ENCODE peak calls at places on chromosomes 4 and X, in seven cellular contexts. One of them, this sample, is unnamed.

GRCh38 chr4:7637139-7637538 is 202.4 kb upstream of the PSAPL1 start:
- DNase-seq in upper lobe of left lung: no peak
- DNase-seq in activated CD4-positive, CD25-positive, alpha-beta regulatory T cell: no peak
- DNase-seq in MM.1S: no peak
- DNase-seq in H9: no peak
- DNase-seq in effector memory CD8-positive, alpha-beta T cell: no peak
- DNase-seq in activated T-cell treated with anti-CD3 and anti-CD28 coated beads, Interleukin-2, amount 50 U/mL, for 72 hours: no peak
- DNase-seq in this sample: no peak

GRCh38 chrX:34810911-34811310 is 131.7 kb upstream of the FAM47B start:
- DNase-seq in upper lobe of left lung: no peak
- DNase-seq in activated CD4-positive, CD25-positive, alpha-beta regulatory T cell: no peak
- DNase-seq in MM.1S: no peak
- DNase-seq in H9: no peak
- DNase-seq in effector memory CD8-positive, alpha-beta T cell: no peak
- DNase-seq in activated T-cell treated with anti-CD3 and anti-CD28 coated beads, Interleukin-2, amount 50 U/mL, for 72 hours: no peak
- DNase-seq in this sample: no peak

GRCh38 chr4:16461362-16461761 is 235.1 kb upstream of the TAPT1 start:
- DNase-seq in upper lobe of left lung: no peak
- DNase-seq in activated CD4-positive, CD25-positive, alpha-beta regulatory T cell: no peak
- DNase-seq in MM.1S: no peak
- DNase-seq in H9: no peak
- DNase-seq in effector memory CD8-positive, alpha-beta T cell: no peak
- DNase-seq in activated T-cell treated with anti-CD3 and anti-CD28 coated beads, Interleukin-2, amount 50 U/mL, for 72 hours: no peak
- DNase-seq in this sample: no peak

GRCh38 chrX:43139645-43140044 is 361.7 kb upstream of the PPP1R2C start:
- DNase-seq in upper lobe of left lung: no peak
- DNase-seq in activated CD4-positive, CD25-positive, alpha-beta regulatory T cell: no peak
- DNase-seq in MM.1S: no peak
- DNase-seq in H9: no peak
- DNase-seq in effector memory CD8-positive, alpha-beta T cell: no peak
- DNase-seq in activated T-cell treated with anti-CD3 and anti-CD28 coated beads, Interleukin-2, amount 50 U/mL, for 72 hours: no peak
- DNase-seq in this sample: no peak

GRCh38 chr4:8123389-8123788 is 35.2 kb downstream of the ABLIM2 start:
- DNase-seq in upper lobe of left lung: no peak
- DNase-seq in activated CD4-positive, CD25-positive, alpha-beta regulatory T cell: no peak
- DNase-seq in MM.1S: no peak
- DNase-seq in H9: no peak
- DNase-seq in effector memory CD8-positive, alpha-beta T cell: no peak
- DNase-seq in activated T-cell treated with anti-CD3 and anti-CD28 coated beads, Interleukin-2, amount 50 U/mL, for 72 hours: no peak
- DNase-seq in this sample: no peak

GRCh38 chr4:147104768-147105167 is 159.1 kb upstream of the TTC29 start:
- DNase-seq in upper lobe of left lung: no peak
- DNase-seq in activated CD4-positive, CD25-positive, alpha-beta regulatory T cell: no peak
- DNase-seq in MM.1S: no peak
- DNase-seq in H9: no peak
- DNase-seq in effector memory CD8-positive, alpha-beta T cell: no peak
- DNase-seq in activated T-cell treated with anti-CD3 and anti-CD28 coated beads, Interleukin-2, amount 50 U/mL, for 72 hours: no peak
- DNase-seq in this sample: no peak

GRCh38 chr4:158682071-158682470 is 10.0 kb downstream of the ETFDH start:
- DNase-seq in upper lobe of left lung: no peak
- DNase-seq in activated CD4-positive, CD25-positive, alpha-beta regulatory T cell: no peak
- DNase-seq in MM.1S: no peak
- DNase-seq in H9: no peak
- DNase-seq in effector memory CD8-positive, alpha-beta T cell: no peak
- DNase-seq in activated T-cell treated with anti-CD3 and anti-CD28 coated beads, Interleukin-2, amount 50 U/mL, for 72 hours: no peak
- DNase-seq in this sample: no peak

GRCh38 chrX:123673813-123674212 is 59.0 kb downstream of the THOC2 start:
- DNase-seq in upper lobe of left lung: no peak
- DNase-seq in activated CD4-positive, CD25-positive, alpha-beta regulatory T cell: no peak
- DNase-seq in MM.1S: no peak
- DNase-seq in H9: no peak
- DNase-seq in effector memory CD8-positive, alpha-beta T cell: no peak
- DNase-seq in activated T-cell treated with anti-CD3 and anti-CD28 coated beads, Interleukin-2, amount 50 U/mL, for 72 hours: no peak
- DNase-seq in this sample: no peak

GRCh38 chr4:11598591-11598990 is 169.9 kb upstream of the HS3ST1 start:
- DNase-seq in upper lobe of left lung: no peak
- DNase-seq in activated CD4-positive, CD25-positive, alpha-beta regulatory T cell: no peak
- DNase-seq in MM.1S: no peak
- DNase-seq in H9: no peak
- DNase-seq in effector memory CD8-positive, alpha-beta T cell: no peak
- DNase-seq in activated T-cell treated with anti-CD3 and anti-CD28 coated beads, Interleukin-2, amount 50 U/mL, for 72 hours: no peak
- DNase-seq in this sample: no peak

GRCh38 chrX:67105758-67106116 is 438.1 kb upstream of the AR start:
- DNase-seq in upper lobe of left lung: no peak
- DNase-seq in activated CD4-positive, CD25-positive, alpha-beta regulatory T cell: no peak
- DNase-seq in MM.1S: no peak
- DNase-seq in H9: no peak
- DNase-seq in effector memory CD8-positive, alpha-beta T cell: no peak
- DNase-seq in activated T-cell treated with anti-CD3 and anti-CD28 coated beads, Interleukin-2, amount 50 U/mL, for 72 hours: no peak
- DNase-seq in this sample: no peak

GRCh38 chrX:154738013-154738738 is 12.7 kb downstream of the GAB3 start:
- DNase-seq in upper lobe of left lung: peak
- DNase-seq in activated CD4-positive, CD25-positive, alpha-beta regulatory T cell: no peak
- DNase-seq in MM.1S: no peak
- DNase-seq in H9: no peak
- DNase-seq in effector memory CD8-positive, alpha-beta T cell: no peak
- DNase-seq in activated T-cell treated with anti-CD3 and anti-CD28 coated beads, Interleukin-2, amount 50 U/mL, for 72 hours: no peak
- DNase-seq in this sample: no peak

GRCh38 chr4:173529505-173530325 is at the start of gene HAND2:
- DNase-seq in upper lobe of left lung: no peak
- DNase-seq in activated CD4-positive, CD25-positive, alpha-beta regulatory T cell: no peak
- DNase-seq in MM.1S: no peak
- DNase-seq in H9: peak
- DNase-seq in effector memory CD8-positive, alpha-beta T cell: no peak
- DNase-seq in activated T-cell treated with anti-CD3 and anti-CD28 coated beads, Interleukin-2, amount 50 U/mL, for 72 hours: no peak
- DNase-seq in this sample: no peak

GRCh38 chr4:123616970-123617392 is 220.4 kb downstream of the SPRY1 start:
- DNase-seq in upper lobe of left lung: peak
- DNase-seq in activated CD4-positive, CD25-positive, alpha-beta regulatory T cell: no peak
- DNase-seq in MM.1S: no peak
- DNase-seq in H9: no peak
- DNase-seq in effector memory CD8-positive, alpha-beta T cell: peak
- DNase-seq in activated T-cell treated with anti-CD3 and anti-CD28 coated beads, Interleukin-2, amount 50 U/mL, for 72 hours: peak
- DNase-seq in this sample: peak

GRCh38 chrX:120462370-120462769 is 6.7 kb downstream of the LAMP2 start:
- DNase-seq in upper lobe of left lung: no peak
- DNase-seq in activated CD4-positive, CD25-positive, alpha-beta regulatory T cell: no peak
- DNase-seq in MM.1S: no peak
- DNase-seq in H9: no peak
- DNase-seq in effector memory CD8-positive, alpha-beta T cell: no peak
- DNase-seq in activated T-cell treated with anti-CD3 and anti-CD28 coated beads, Interleukin-2, amount 50 U/mL, for 72 hours: no peak
- DNase-seq in this sample: no peak

GRCh38 chr4:10045481-10045880 is 24.2 kb upstream of the SLC2A9 start:
- DNase-seq in upper lobe of left lung: no peak
- DNase-seq in activated CD4-positive, CD25-positive, alpha-beta regulatory T cell: no peak
- DNase-seq in MM.1S: no peak
- DNase-seq in H9: no peak
- DNase-seq in effector memory CD8-positive, alpha-beta T cell: no peak
- DNase-seq in activated T-cell treated with anti-CD3 and anti-CD28 coated beads, Interleukin-2, amount 50 U/mL, for 72 hours: no peak
- DNase-seq in this sample: no peak

GRCh38 chrX:150088042-150088441 is 149.8 kb upstream of the EOLA2 start:
- DNase-seq in upper lobe of left lung: no peak
- DNase-seq in activated CD4-positive, CD25-positive, alpha-beta regulatory T cell: no peak
- DNase-seq in MM.1S: no peak
- DNase-seq in H9: no peak
- DNase-seq in effector memory CD8-positive, alpha-beta T cell: no peak
- DNase-seq in activated T-cell treated with anti-CD3 and anti-CD28 coated beads, Interleukin-2, amount 50 U/mL, for 72 hours: no peak
- DNase-seq in this sample: no peak

GRCh38 chrX:7143076-7143475 is 4.4 kb upstream of the STS start:
- DNase-seq in upper lobe of left lung: no peak
- DNase-seq in activated CD4-positive, CD25-positive, alpha-beta regulatory T cell: no peak
- DNase-seq in MM.1S: no peak
- DNase-seq in H9: no peak
- DNase-seq in effector memory CD8-positive, alpha-beta T cell: no peak
- DNase-seq in activated T-cell treated with anti-CD3 and anti-CD28 coated beads, Interleukin-2, amount 50 U/mL, for 72 hours: no peak
- DNase-seq in this sample: no peak

GRCh38 chr4:40916218-40916555 is 166.4 kb downstream of the NSUN7 start:
- DNase-seq in upper lobe of left lung: no peak
- DNase-seq in activated CD4-positive, CD25-positive, alpha-beta regulatory T cell: no peak
- DNase-seq in MM.1S: no peak
- DNase-seq in H9: no peak
- DNase-seq in effector memory CD8-positive, alpha-beta T cell: no peak
- DNase-seq in activated T-cell treated with anti-CD3 and anti-CD28 coated beads, Interleukin-2, amount 50 U/mL, for 72 hours: no peak
- DNase-seq in this sample: no peak

GRCh38 chr4:185343726-185344581 is 51.8 kb downstream of the LRP2BP start:
- DNase-seq in upper lobe of left lung: no peak
- DNase-seq in activated CD4-positive, CD25-positive, alpha-beta regulatory T cell: no peak
- DNase-seq in MM.1S: no peak
- DNase-seq in H9: no peak
- DNase-seq in effector memory CD8-positive, alpha-beta T cell: no peak
- DNase-seq in activated T-cell treated with anti-CD3 and anti-CD28 coated beads, Interleukin-2, amount 50 U/mL, for 72 hours: no peak
- DNase-seq in this sample: peak

GRCh38 chrX:145213504-145213903 is 33.8 kb upstream of the SPANXN1 start:
- DNase-seq in upper lobe of left lung: no peak
- DNase-seq in activated CD4-positive, CD25-positive, alpha-beta regulatory T cell: no peak
- DNase-seq in MM.1S: peak
- DNase-seq in H9: no peak
- DNase-seq in effector memory CD8-positive, alpha-beta T cell: no peak
- DNase-seq in activated T-cell treated with anti-CD3 and anti-CD28 coated beads, Interleukin-2, amount 50 U/mL, for 72 hours: no peak
- DNase-seq in this sample: no peak

GRCh38 chrX:116204947-116205346 is 34.4 kb downstream of the AGTR2 start:
- DNase-seq in upper lobe of left lung: no peak
- DNase-seq in activated CD4-positive, CD25-positive, alpha-beta regulatory T cell: no peak
- DNase-seq in MM.1S: peak
- DNase-seq in H9: no peak
- DNase-seq in effector memory CD8-positive, alpha-beta T cell: no peak
- DNase-seq in activated T-cell treated with anti-CD3 and anti-CD28 coated beads, Interleukin-2, amount 50 U/mL, for 72 hours: no peak
- DNase-seq in this sample: peak

GRCh38 chrX:32155044-32155638 is 1056.2 kb downstream of the DMD start:
- DNase-seq in upper lobe of left lung: no peak
- DNase-seq in activated CD4-positive, CD25-positive, alpha-beta regulatory T cell: no peak
- DNase-seq in MM.1S: no peak
- DNase-seq in H9: no peak
- DNase-seq in effector memory CD8-positive, alpha-beta T cell: no peak
- DNase-seq in activated T-cell treated with anti-CD3 and anti-CD28 coated beads, Interleukin-2, amount 50 U/mL, for 72 hours: no peak
- DNase-seq in this sample: peak

GRCh38 chr4:52368895-52369294 is 290.2 kb downstream of the USP46 start:
- DNase-seq in upper lobe of left lung: no peak
- DNase-seq in activated CD4-positive, CD25-positive, alpha-beta regulatory T cell: no peak
- DNase-seq in MM.1S: no peak
- DNase-seq in H9: no peak
- DNase-seq in effector memory CD8-positive, alpha-beta T cell: no peak
- DNase-seq in activated T-cell treated with anti-CD3 and anti-CD28 coated beads, Interleukin-2, amount 50 U/mL, for 72 hours: no peak
- DNase-seq in this sample: no peak

GRCh38 chrX:1391707-1392375 is at the start of gene SLC25A6:
- DNase-seq in upper lobe of left lung: peak
- DNase-seq in activated CD4-positive, CD25-positive, alpha-beta regulatory T cell: no peak
- DNase-seq in MM.1S: peak
- DNase-seq in H9: peak
- DNase-seq in effector memory CD8-positive, alpha-beta T cell: peak
- DNase-seq in activated T-cell treated with anti-CD3 and anti-CD28 coated beads, Interleukin-2, amount 50 U/mL, for 72 hours: peak
- DNase-seq in this sample: peak

GRCh38 chrX:10129229-10129628 is 27.5 kb upstream of the CLCN4 start:
- DNase-seq in upper lobe of left lung: no peak
- DNase-seq in activated CD4-positive, CD25-positive, alpha-beta regulatory T cell: no peak
- DNase-seq in MM.1S: no peak
- DNase-seq in H9: no peak
- DNase-seq in effector memory CD8-positive, alpha-beta T cell: no peak
- DNase-seq in activated T-cell treated with anti-CD3 and anti-CD28 coated beads, Interleukin-2, amount 50 U/mL, for 72 hours: no peak
- DNase-seq in this sample: no peak

GRCh38 chr4:10656420-10656819 is 28.1 kb downstream of the CLNK start:
- DNase-seq in upper lobe of left lung: no peak
- DNase-seq in activated CD4-positive, CD25-positive, alpha-beta regulatory T cell: no peak
- DNase-seq in MM.1S: no peak
- DNase-seq in H9: no peak
- DNase-seq in effector memory CD8-positive, alpha-beta T cell: no peak
- DNase-seq in activated T-cell treated with anti-CD3 and anti-CD28 coated beads, Interleukin-2, amount 50 U/mL, for 72 hours: no peak
- DNase-seq in this sample: no peak

GRCh38 chr4:96992443-96992842 is 1150.8 kb downstream of the STPG2 start:
- DNase-seq in upper lobe of left lung: no peak
- DNase-seq in activated CD4-positive, CD25-positive, alpha-beta regulatory T cell: no peak
- DNase-seq in MM.1S: no peak
- DNase-seq in H9: no peak
- DNase-seq in effector memory CD8-positive, alpha-beta T cell: no peak
- DNase-seq in activated T-cell treated with anti-CD3 and anti-CD28 coated beads, Interleukin-2, amount 50 U/mL, for 72 hours: no peak
- DNase-seq in this sample: no peak

GRCh38 chr4:169800541-169800940 is 42.8 kb upstream of the HPF1 start:
- DNase-seq in upper lobe of left lung: no peak
- DNase-seq in activated CD4-positive, CD25-positive, alpha-beta regulatory T cell: no peak
- DNase-seq in MM.1S: no peak
- DNase-seq in H9: no peak
- DNase-seq in effector memory CD8-positive, alpha-beta T cell: no peak
- DNase-seq in activated T-cell treated with anti-CD3 and anti-CD28 coated beads, Interleukin-2, amount 50 U/mL, for 72 hours: no peak
- DNase-seq in this sample: no peak

GRCh38 chr4:7387925-7388324 is 46.8 kb downstream of the PSAPL1 start:
- DNase-seq in upper lobe of left lung: no peak
- DNase-seq in activated CD4-positive, CD25-positive, alpha-beta regulatory T cell: no peak
- DNase-seq in MM.1S: no peak
- DNase-seq in H9: peak
- DNase-seq in effector memory CD8-positive, alpha-beta T cell: no peak
- DNase-seq in activated T-cell treated with anti-CD3 and anti-CD28 coated beads, Interleukin-2, amount 50 U/mL, for 72 hours: no peak
- DNase-seq in this sample: no peak

GRCh38 chrX:130091976-130092522 is 18.2 kb downstream of the ELF4 start:
- DNase-seq in upper lobe of left lung: peak
- DNase-seq in activated CD4-positive, CD25-positive, alpha-beta regulatory T cell: peak
- DNase-seq in MM.1S: peak
- DNase-seq in H9: peak
- DNase-seq in effector memory CD8-positive, alpha-beta T cell: peak
- DNase-seq in activated T-cell treated with anti-CD3 and anti-CD28 coated beads, Interleukin-2, amount 50 U/mL, for 72 hours: peak
- DNase-seq in this sample: no peak

GRCh38 chr4:104015680-104016079 is 295.9 kb upstream of the TACR3 start:
- DNase-seq in upper lobe of left lung: no peak
- DNase-seq in activated CD4-positive, CD25-positive, alpha-beta regulatory T cell: no peak
- DNase-seq in MM.1S: peak
- DNase-seq in H9: no peak
- DNase-seq in effector memory CD8-positive, alpha-beta T cell: no peak
- DNase-seq in activated T-cell treated with anti-CD3 and anti-CD28 coated beads, Interleukin-2, amount 50 U/mL, for 72 hours: no peak
- DNase-seq in this sample: peak

GRCh38 chr4:5874811-5875465 is 17.9 kb downstream of the CRMP1 start:
- DNase-seq in upper lobe of left lung: no peak
- DNase-seq in activated CD4-positive, CD25-positive, alpha-beta regulatory T cell: no peak
- DNase-seq in MM.1S: no peak
- DNase-seq in H9: peak
- DNase-seq in effector memory CD8-positive, alpha-beta T cell: no peak
- DNase-seq in activated T-cell treated with anti-CD3 and anti-CD28 coated beads, Interleukin-2, amount 50 U/mL, for 72 hours: no peak
- DNase-seq in this sample: peak

GRCh38 chr4:15420642-15421041 is 7.2 kb upstream of the C1QTNF7 start:
- DNase-seq in upper lobe of left lung: no peak
- DNase-seq in activated CD4-positive, CD25-positive, alpha-beta regulatory T cell: no peak
- DNase-seq in MM.1S: no peak
- DNase-seq in H9: no peak
- DNase-seq in effector memory CD8-positive, alpha-beta T cell: no peak
- DNase-seq in activated T-cell treated with anti-CD3 and anti-CD28 coated beads, Interleukin-2, amount 50 U/mL, for 72 hours: no peak
- DNase-seq in this sample: no peak

GRCh38 chr4:113958766-113959540 is 20.5 kb downstream of the ARSJ start:
- DNase-seq in upper lobe of left lung: no peak
- DNase-seq in activated CD4-positive, CD25-positive, alpha-beta regulatory T cell: no peak
- DNase-seq in MM.1S: no peak
- DNase-seq in H9: no peak
- DNase-seq in effector memory CD8-positive, alpha-beta T cell: no peak
- DNase-seq in activated T-cell treated with anti-CD3 and anti-CD28 coated beads, Interleukin-2, amount 50 U/mL, for 72 hours: no peak
- DNase-seq in this sample: no peak

GRCh38 chrX:123087326-123087725 is 96.8 kb upstream of the GRIA3 start:
- DNase-seq in upper lobe of left lung: no peak
- DNase-seq in activated CD4-positive, CD25-positive, alpha-beta regulatory T cell: no peak
- DNase-seq in MM.1S: no peak
- DNase-seq in H9: no peak
- DNase-seq in effector memory CD8-positive, alpha-beta T cell: no peak
- DNase-seq in activated T-cell treated with anti-CD3 and anti-CD28 coated beads, Interleukin-2, amount 50 U/mL, for 72 hours: no peak
- DNase-seq in this sample: no peak

GRCh38 chrX:19579485-19579884 is 64.2 kb upstream of the MAP3K15 start:
- DNase-seq in upper lobe of left lung: no peak
- DNase-seq in activated CD4-positive, CD25-positive, alpha-beta regulatory T cell: no peak
- DNase-seq in MM.1S: no peak
- DNase-seq in H9: no peak
- DNase-seq in effector memory CD8-positive, alpha-beta T cell: no peak
- DNase-seq in activated T-cell treated with anti-CD3 and anti-CD28 coated beads, Interleukin-2, amount 50 U/mL, for 72 hours: no peak
- DNase-seq in this sample: no peak